ENCODE peak calls at places on chromosomes 11 and 22, in six cellular contexts. R is kidney, P is IMR-90, V is prostate gland, U is cardiac muscle cell, K is HCT116. D is an unnamed sample. For H3K4me1, the result is how much of the 10 kb centered on the place peaks cover.

GRCh38 chr22:45804986-45805325 is 133.3 kb downstream of the ATXN10 start:
- DNase-seq in R (no peak), P (peak), V (no peak), U (peak), K (peak), D (no peak)

GRCh38 chr11:70029115-70029830 is 48.8 kb upstream of the ANO1 start:
- DNase-seq in R (no peak), P (no peak), V (no peak), U (no peak), K (no peak), D (no peak)

GRCh38 chr11:132824642-132825041 is 707.7 kb downstream of the OPCML start:
- DNase-seq in R (no peak), P (no peak), V (no peak), U (no peak), K (no peak), D (no peak)

GRCh38 chr11:34680918-34681554 is 60.1 kb downstream of the EHF start:
- DNase-seq in R (no peak), P (peak), V (no peak), U (peak), K (peak), D (no peak)

GRCh38 chr11:18324381-18324780 is 2.0 kb downstream of the GTF2H1 start:
- DNase-seq in R (no peak), P (no peak), V (no peak), U (no peak), K (no peak), D (no peak)

GRCh38 chr11:131906963-131907362 is 536.5 kb downstream of the NTM start:
- DNase-seq in R (no peak), P (no peak), V (no peak), U (peak), K (no peak), D (no peak)

GRCh38 chr11:9820260-9820659 is 156.4 kb downstream of the SWAP70 start:
- DNase-seq in R (no peak), P (no peak), V (peak), U (no peak), K (no peak), D (no peak)

GRCh38 chr11:820655-821512 is 2.2 kb downstream of the PNPLA2 start:
- DNase-seq in R (peak), P (peak), V (no peak), U (peak), K (no peak), D (no peak)

GRCh38 chr11:131692151-131692550 is 321.7 kb downstream of the NTM start:
- DNase-seq in R (no peak), P (no peak), V (no peak), U (no peak), K (no peak), D (no peak)

GRCh38 chr11:36376888-36377758 is 81.0 kb downstream of the PRR5L start:
- DNase-seq in R (peak), P (peak), V (no peak), U (peak), K (no peak), D (no peak)

GRCh38 chr22:45200862-45201511 is 37.3 kb downstream of the NUP50 start:
- DNase-seq in R (no peak), P (peak), V (no peak), U (peak), K (no peak), D (no peak)

GRCh38 chr11:63858628-63859550 is 20.0 kb downstream of the MARK2 start:
- DNase-seq in R (no peak), P (peak), V (no peak), U (peak), K (no peak), D (no peak)

GRCh38 chr11:64755681-64756361 is 4.0 kb downstream of the PYGM start:
- DNase-seq in R (peak), P (no peak), V (no peak), U (no peak), K (no peak), D (no peak)

GRCh38 chr11:26904114-26904513 is 89.8 kb upstream of the FIBIN start:
- DNase-seq in R (no peak), P (no peak), V (no peak), U (no peak), K (no peak), D (no peak)

GRCh38 chr11:64331569-64332371 is 8.2 kb upstream of the CCDC88B start:
- DNase-seq in R (peak), P (peak), V (peak), U (peak), K (peak), D (peak)

GRCh38 chr22:19429950-19430889 is 1.3 kb downstream of the HIRA start:
- DNase-seq in R (no peak), P (peak), V (no peak), U (peak), K (no peak), D (peak)

GRCh38 chr22:23772315-23773246 is at the start of gene MMP11:
- DNase-seq in R (peak), P (no peak), V (peak), U (peak), K (no peak), D (peak)

GRCh38 chr11:61964941-61965282 is 2.5 kb downstream of the FTH1 start:
- DNase-seq in R (no peak), P (no peak), V (no peak), U (peak), K (no peak), D (peak)
- H3K27ac ChIP-seq in R (peak), P (no peak), V (peak), U (no peak), K (no peak), D (peak)

DNA sequence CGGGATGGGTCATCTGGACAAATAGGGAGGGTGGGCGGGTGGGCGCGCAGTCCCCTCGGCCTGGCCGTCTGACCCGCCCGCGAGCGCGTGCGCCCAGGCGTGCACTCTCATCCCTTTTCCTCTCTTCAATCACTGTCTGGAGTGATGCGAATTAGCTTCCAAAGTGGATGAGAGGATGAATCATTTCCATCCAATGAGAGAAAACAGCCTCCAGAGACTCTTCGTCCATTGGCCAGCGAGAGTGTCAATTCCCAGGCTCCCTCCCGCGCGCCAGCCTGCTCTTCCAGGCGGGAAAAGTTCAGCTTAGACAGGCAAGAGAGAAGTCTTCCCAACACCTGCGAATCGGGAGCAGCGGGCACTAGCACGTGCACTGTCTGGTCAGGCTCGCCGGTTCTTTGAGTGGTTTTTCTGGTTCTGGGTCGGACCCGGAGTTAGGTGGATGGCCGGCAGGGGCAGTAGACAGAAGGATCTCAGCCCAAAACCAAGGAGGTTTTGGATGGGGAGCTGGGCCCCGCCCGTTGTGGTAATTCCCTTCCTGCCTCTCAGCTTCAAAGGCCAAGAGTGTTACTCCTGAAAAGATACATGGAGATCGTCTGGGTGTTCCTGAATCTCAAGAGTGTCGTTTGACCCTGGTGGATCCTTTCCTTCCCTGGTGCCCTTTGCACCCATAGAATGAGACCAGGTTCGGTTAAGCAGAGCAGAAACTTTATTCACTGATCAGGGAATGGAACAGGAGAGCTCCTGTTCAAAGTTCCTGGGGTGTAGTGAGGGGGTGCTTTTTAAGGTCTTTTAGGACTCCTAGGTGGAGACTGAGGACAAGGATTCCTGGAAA is 33.4 kb upstream of the GLYATL1 start:
- DNase-seq in R (no peak), P (peak), V (peak), U (peak), K (no peak), D (no peak)
- H3K4me3 ChIP-seq in R (peak), P (peak), V (peak), U (peak), K (no peak), D (no peak)

GRCh38 chr11:58575377-58576020 is at the start of gene LPXN:
- DNase-seq in R (no peak), P (peak), V (no peak), U (peak), K (no peak), D (peak)

GRCh38 chr11:58577441-58578135 is 1.3 kb upstream of the ZFP91 start:
- DNase-seq in R (peak), P (peak), V (no peak), U (peak), K (no peak), D (peak)

GRCh38 chr11:58576792-58577440 is 1.3 kb upstream of the LPXN start:
- DNase-seq in R (no peak), P (peak), V (no peak), U (peak), K (no peak), D (no peak)

GRCh38 chr11:58573451-58574104 is 2.1 kb downstream of the LPXN start:
- DNase-seq in R (no peak), P (peak), V (peak), U (peak), K (no peak), D (peak)

DNA sequence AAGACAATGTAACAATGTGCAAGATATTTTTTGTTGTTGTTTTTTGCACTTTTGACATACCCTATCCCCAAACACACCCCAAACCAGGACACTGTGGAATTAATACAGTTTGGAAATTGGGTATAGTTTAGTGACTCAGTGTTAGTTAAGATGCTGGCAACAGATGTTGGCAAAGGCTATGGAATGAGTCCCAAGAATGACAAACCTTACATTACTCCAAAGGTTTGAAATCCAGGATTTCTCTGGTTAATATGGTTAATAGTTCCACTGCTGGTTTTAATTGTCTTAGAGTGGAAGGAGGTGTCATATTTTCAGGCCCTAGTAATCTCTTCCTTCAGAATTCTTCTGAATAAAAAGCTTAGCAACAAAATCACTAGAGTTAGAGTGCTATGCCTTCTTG is 805 bp downstream of the LPXN start:
- DNase-seq in R (no peak), P (peak), V (no peak), U (peak), K (no peak), D (no peak)
- H3K4me1 ChIP-seq in R (under half), P (under half), V (under half), U (under half), K (under half), D (under half)

GRCh38 chr22:38153821-38154562 is 27.6 kb downstream of the PLA2G6 start:
- DNase-seq in R (peak), P (no peak), V (no peak), U (no peak), K (no peak), D (no peak)
- H3K27ac ChIP-seq in R (no peak), P (no peak), V (no peak), U (no peak), K (no peak), D (no peak)

GRCh38 chr11:62556102-62556871 is 9.7 kb upstream of the AHNAK start:
- DNase-seq in R (peak), P (peak), V (peak), U (peak), K (peak), D (peak)
- H3K4me3 ChIP-seq in R (peak), P (peak), V (no peak), U (no peak), K (peak), D (peak)